ENCODE peak calls at places on chromosomes 2 and 18, in nine cellular contexts. C is GM12878, F is kidney epithelial cell, X is HL-60, Y is A673, T is fibroblast of pulmonary artery, E is K562, J is fibroblast of mammary gland, Q is cardiac fibroblast. I is an unnamed sample.

GRCh38 chr18:494602-494983 is 5.9 kb downstream of the COLEC12 start:
- DNase-seq in E (no peak), X (no peak), F (no peak), T (peak; percentile 75), C (no peak), J (peak; percentile 89), Q (peak; percentile 84), Y (no peak), I (no peak)

GRCh38 chr18:22783662-22784076 is 149.5 kb upstream of the RBBP8 start:
- DNase-seq in Y (no peak), J (no peak), C (no peak), T (no peak), X (no peak), F (no peak), E (no peak), Q (no peak), I (no peak)

GRCh38 chr2:226620176-226620575 is 179.4 kb downstream of the IRS1 start:
- DNase-seq in Q (no peak), F (no peak), J (no peak), T (no peak), X (no peak), C (no peak), Y (no peak), E (no peak), I (no peak)

GRCh38 chr2:62814132-62814531 is 108.6 kb downstream of the EHBP1 start:
- DNase-seq in Q (peak; percentile 83), E (no peak), Y (peak; percentile 37), C (no peak), J (peak; percentile 91), X (peak; percentile 17), T (peak; percentile 46), F (no peak), I (peak; percentile 19)

GRCh38 chr18:13456736-13457271 is 238.2 kb downstream of the LDLRAD4 start:
- DNase-seq in X (no peak), Q (no peak), E (no peak), Y (no peak), C (no peak), J (no peak), F (no peak), T (no peak), I (peak; percentile 22)

GRCh38 chr2:201858781-201859180 is 52.4 kb downstream of the CDK15 start:
- DNase-seq in X (no peak), F (no peak), E (no peak), J (peak; percentile 67), C (no peak), Y (peak; percentile 91), Q (no peak), T (no peak), I (no peak)

GRCh38 chr2:95287806-95288205 is 9.3 kb upstream of the KCNIP3 start:
- DNase-seq in X (no peak), E (no peak), J (no peak), Q (no peak), C (no peak), F (no peak), Y (no peak), T (no peak), I (no peak)

GRCh38 chr2:134919360-134920210 is 963 bp downstream of the CCNT2 start:
- DNase-seq in Q (peak; percentile 40), T (no peak), Y (peak; percentile 52), C (no peak), J (no peak), F (no peak), E (no peak), X (peak; percentile 25), I (peak; percentile 70)

GRCh38 chr2:37585982-37586621 is 85.3 kb downstream of the CDC42EP3 start:
- DNase-seq in X (no peak), E (no peak), T (peak; percentile 84), Q (peak; percentile 94), J (peak; percentile 97), F (peak; percentile 67), Y (peak; percentile 74), C (peak; percentile 68), I (peak; percentile 87)

DNA sequence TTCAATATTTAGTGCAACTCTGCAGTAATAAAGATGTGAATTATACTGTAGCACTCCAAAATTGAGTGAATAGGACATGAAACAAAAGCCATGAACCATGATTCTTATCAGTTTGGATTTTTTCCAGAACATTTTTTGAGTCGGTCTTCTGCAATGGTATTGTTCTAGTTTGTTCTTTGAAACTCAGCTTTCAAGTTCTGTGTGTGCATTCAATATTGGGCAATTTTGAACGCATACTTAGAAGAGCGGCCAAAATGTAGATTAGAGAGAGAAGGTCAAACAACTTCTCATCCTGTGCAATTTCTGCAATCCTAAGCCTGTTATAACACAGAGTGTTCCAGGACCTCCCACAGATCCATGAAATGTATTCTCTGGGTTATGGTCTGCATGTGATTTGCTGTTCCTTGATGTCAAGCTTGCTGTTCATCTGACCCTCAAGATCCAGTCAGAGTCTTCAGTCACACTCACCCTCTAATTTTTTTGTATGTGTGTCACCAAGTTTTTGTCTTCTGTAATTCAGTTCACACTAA is 48.3 kb downstream of the TSPYL6 start:
- DNase-seq in J (peak; percentile 47), Y (peak; percentile 78), X (no peak), C (no peak), F (no peak), Q (peak; percentile 79), E (no peak), T (peak; percentile 92), I (no peak)
- H3K4me3 ChIP-seq in J (no peak overlapping the region), Y (no peak overlapping the region), X (no peak overlapping the region), C (no peak overlapping the region), F (no peak overlapping the region), Q (no peak overlapping the region), E (no peak overlapping the region), T (no peak overlapping the region), I (no peak overlapping the region)

DNA sequence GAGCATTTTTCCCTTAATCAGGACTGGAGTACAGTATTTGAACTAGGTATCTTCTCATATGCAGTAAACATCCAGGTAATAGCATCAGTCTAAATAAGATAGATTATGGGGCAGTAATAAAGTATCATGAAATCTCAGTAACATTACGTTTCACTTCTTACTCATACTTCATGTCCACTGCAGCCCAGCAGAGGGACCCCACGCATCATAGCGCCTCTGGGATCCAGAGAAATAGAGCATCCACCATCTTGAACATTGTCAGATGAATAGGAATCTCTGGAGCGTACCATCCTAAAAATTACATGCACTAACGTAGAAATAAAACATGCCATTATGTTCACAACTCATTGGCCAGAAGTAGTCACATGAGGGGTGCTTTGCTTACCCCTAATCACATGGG is 499.0 kb downstream of the CPS1 start:
- DNase-seq in Y (peak; percentile 63), T (peak; percentile 10), E (no peak), F (no peak), Q (peak; percentile 33), J (no peak), X (peak; percentile 8), C (no peak), I (no peak)
- TF ChIP-seq CTCF in Y (peak; percentile 61), T (peak; percentile 25), E (no peak), F (peak; percentile 20), Q (peak; percentile 45), J (peak; percentile 15), X (no peak), C (no peak), I (no peak)

GRCh38 chr2:163878718-163879117 is 142.9 kb upstream of the FIGN start:
- DNase-seq in Y (peak; percentile 56), J (peak; percentile 45), C (no peak), X (peak; percentile 20), T (peak; percentile 42), E (peak; percentile 21), Q (peak; percentile 33), F (no peak), I (peak; percentile 41)

GRCh38 chr2:163877316-163877715 is 141.5 kb upstream of the FIGN start:
- DNase-seq in F (peak; percentile 16), T (peak; percentile 39), Y (no peak), J (peak; percentile 37), X (no peak), Q (peak; percentile 81), C (no peak), E (no peak), I (no peak)
- H3K4me3 ChIP-seq in F (no peak overlapping the region), T (no peak overlapping the region), Y (no peak overlapping the region), J (no peak overlapping the region), X (no peak overlapping the region), Q (no peak overlapping the region), C (no peak overlapping the region), E (no peak overlapping the region), I (no peak overlapping the region)

GRCh38 chr2:21642647-21643046 is 518.9 kb downstream of the TDRD15 start:
- DNase-seq in J (no peak), T (no peak), Y (no peak), F (no peak), X (no peak), E (no peak), C (no peak), Q (no peak), I (no peak)
- TF ChIP-seq CTCF in J (no peak), T (no peak), Y (no peak), F (no peak), X (no peak), E (no peak), C (no peak), Q (no peak), I (no peak)

GRCh38 chr2:205333351-205333750 is 348.9 kb upstream of the NRP2 start:
- DNase-seq in X (no peak), T (no peak), F (no peak), E (no peak), C (no peak), Q (no peak), Y (no peak), J (no peak), I (no peak)
- H3K4me3 ChIP-seq in X (no peak overlapping the region), T (no peak overlapping the region), F (no peak overlapping the region), E (no peak overlapping the region), C (no peak overlapping the region), Q (no peak overlapping the region), Y (no peak overlapping the region), J (no peak overlapping the region), I (no peak overlapping the region)

DNA sequence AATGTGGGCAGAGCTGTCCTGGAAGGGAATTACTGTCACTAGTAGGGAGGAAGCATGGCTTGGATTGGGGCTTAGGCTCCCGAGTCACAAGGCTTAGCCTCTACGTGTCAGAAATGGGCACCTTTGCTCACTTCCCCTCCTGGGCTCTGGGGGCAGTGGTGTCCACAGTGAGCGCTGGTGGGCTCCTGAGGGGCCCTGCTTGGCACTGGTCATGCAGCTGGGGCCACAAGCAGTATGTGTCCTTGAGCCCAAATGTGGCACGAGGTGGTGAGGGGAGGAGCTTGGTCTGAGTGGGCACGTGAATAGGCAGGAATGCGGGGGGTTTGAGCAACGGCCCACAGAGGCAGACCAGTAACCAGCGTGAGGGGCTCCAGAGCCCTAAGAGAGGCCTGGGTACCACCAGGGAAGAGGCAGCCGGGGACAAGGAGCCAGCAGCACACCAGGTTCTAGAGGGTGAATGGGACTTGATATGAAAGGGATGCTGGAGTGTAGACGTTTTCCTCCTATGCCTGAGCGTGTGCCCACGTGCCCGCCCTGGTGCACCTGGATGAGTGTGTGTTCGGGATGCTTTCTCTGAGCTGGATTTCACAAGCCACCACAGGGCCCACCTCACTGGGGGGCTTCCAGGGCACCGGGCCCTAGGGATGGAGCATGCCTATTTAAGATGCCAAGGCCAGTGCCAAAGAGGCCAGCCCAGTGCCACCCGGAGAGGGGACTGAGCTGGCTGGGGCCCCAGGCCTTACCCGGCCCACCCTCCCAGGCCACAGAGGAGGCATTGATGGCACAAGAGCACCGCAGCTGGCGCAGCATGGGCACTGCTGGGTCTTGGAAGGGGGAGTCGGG is 22.8 kb upstream of the PTMA start:
- DNase-seq in C (no peak), X (peak; percentile 90), J (no peak), Q (no peak), T (no peak), E (no peak), Y (no peak), F (no peak), I (no peak)
- TF ChIP-seq CTCF in C (peak; percentile 31), X (peak; percentile 66), J (peak; percentile 13), Q (peak; percentile 36), T (peak; percentile 18), E (peak; percentile 21), Y (peak; percentile 40), F (peak; percentile 35), I (peak; percentile 38)